ENCODE peak calls at places on chromosomes 13 and 19, in nine cellular contexts. H is Caco-2, K is hepatocyte, S is heart right ventricle, N is uterus, B is ovary, I is Peyer's patch, U is AG04449, D is body of pancreas. A is an unnamed sample.

GRCh38 chr19:379796-380195 is 29.2 kb downstream of the C2CD4C start:
- DNase-seq in H (no peak), K (no peak), S (no peak), N (no peak), B (no peak), I (peak), U (no peak), D (no peak), A (no peak)

GRCh38 chr13:32475403-32475802 is 47.5 kb upstream of the N4BP2L1 start:
- DNase-seq in H (no peak), K (no peak), S (no peak), N (no peak), B (no peak), I (no peak), U (no peak), D (no peak), A (no peak)

GRCh38 chr19:7199613-7200533 is 94.3 kb downstream of the INSR start:
- DNase-seq in H (peak), K (peak), S (no peak), N (no peak), B (no peak), I (no peak), U (no peak), D (peak), A (no peak)

GRCh38 chr19:48992571-48993174 is 436 bp downstream of the GYS1 start:
- DNase-seq in H (no peak), K (no peak), S (no peak), N (no peak), B (peak), I (peak), U (no peak), D (no peak), A (no peak)

GRCh38 chr19:58558623-58559274 is 338 bp upstream of the UBE2M start:
- DNase-seq in H (peak), K (peak), S (peak), N (peak), B (peak), I (peak), U (peak), D (peak), A (peak)

GRCh38 chr19:15283141-15283885 is 49.0 kb downstream of the BRD4 start:
- DNase-seq in H (no peak), K (no peak), S (no peak), N (no peak), B (peak), I (no peak), U (no peak), D (no peak), A (no peak)

GRCh38 chr13:46382224-46382623 is 4.8 kb downstream of the RUBCNL start:
- DNase-seq in H (no peak), K (no peak), S (no peak), N (no peak), B (no peak), I (no peak), U (no peak), D (no peak), A (peak)

GRCh38 chr19:7673995-7674667 is 2.8 kb upstream of the MCEMP1 start:
- DNase-seq in H (peak), K (peak), S (peak), N (peak), B (no peak), I (no peak), U (no peak), D (peak), A (peak)

GRCh38 chr19:50777830-50778303 is 7.6 kb downstream of the GPR32 start:
- DNase-seq in H (no peak), K (no peak), S (no peak), N (no peak), B (no peak), I (no peak), U (no peak), D (no peak), A (no peak)

GRCh38 chr13:109833071-109833470 is 46.7 kb upstream of the IRS2 start:
- DNase-seq in H (no peak), K (no peak), S (no peak), N (no peak), B (no peak), I (no peak), U (no peak), D (no peak), A (no peak)

GRCh38 chr19:4391701-4392543 is 8.4 kb downstream of the SH3GL1 start:
- DNase-seq in H (no peak), K (no peak), S (peak), N (no peak), B (peak), I (no peak), U (no peak), D (no peak), A (no peak)

GRCh38 chr19:3644351-3645066 is 17.9 kb upstream of the CACTIN start:
- DNase-seq in H (no peak), K (no peak), S (no peak), N (no peak), B (no peak), I (no peak), U (no peak), D (no peak), A (no peak)

GRCh38 chr19:50949792-50950320 is 3.0 kb downstream of the KLK5 start:
- DNase-seq in H (no peak), K (no peak), S (no peak), N (no peak), B (no peak), I (no peak), U (no peak), D (no peak), A (no peak)

GRCh38 chr13:28494537-28494860 is 429 bp downstream of the FLT1 start:
- DNase-seq in H (no peak), K (no peak), S (no peak), N (no peak), B (no peak), I (no peak), U (no peak), D (no peak), A (no peak)

GRCh38 chr13:53382008-53382407 is 353.4 kb downstream of the OLFM4 start:
- DNase-seq in H (no peak), K (no peak), S (no peak), N (no peak), B (no peak), I (no peak), U (no peak), D (no peak), A (no peak)

GRCh38 chr19:50652722-50653121 is 3.5 kb downstream of the C19orf81 start:
- DNase-seq in H (no peak), K (no peak), S (no peak), N (no peak), B (no peak), I (no peak), U (no peak), D (no peak), A (no peak)

GRCh38 chr19:14347999-14348889 is 33.0 kb upstream of the ADGRE5 start:
- DNase-seq in H (peak), K (peak), S (peak), N (peak), B (peak), I (peak), U (no peak), D (peak), A (peak)

GRCh38 chr13:37481858-37482227 is 116.7 kb downstream of the POSTN start:
- DNase-seq in H (no peak), K (no peak), S (no peak), N (no peak), B (no peak), I (no peak), U (no peak), D (no peak), A (no peak)

GRCh38 chr13:37023871-37024270 is 23.3 kb downstream of the EXOSC8 start:
- DNase-seq in H (no peak), K (peak), S (no peak), N (no peak), B (no peak), I (no peak), U (no peak), D (no peak), A (no peak)

GRCh38 chr19:6215701-6216235 is 64.0 kb downstream of the MLLT1 start:
- DNase-seq in H (no peak), K (no peak), S (no peak), N (peak), B (no peak), I (no peak), U (no peak), D (no peak), A (no peak)

GRCh38 chr19:52171321-52172169 is at the start of gene ZNF836:
- DNase-seq in H (peak), K (peak), S (peak), N (peak), B (peak), I (peak), U (no peak), D (peak), A (peak)

GRCh38 chr13:30145709-30146367 is 161.5 kb downstream of the KATNAL1 start:
- DNase-seq in H (no peak), K (no peak), S (no peak), N (no peak), B (no peak), I (no peak), U (no peak), D (no peak), A (peak)

GRCh38 chr13:50170447-50171037 is 155.3 kb downstream of the KCNRG start:
- DNase-seq in H (no peak), K (no peak), S (no peak), N (no peak), B (no peak), I (no peak), U (no peak), D (no peak), A (no peak)

GRCh38 chr13:75685239-75685697 is 49.1 kb downstream of the LMO7 start:
- DNase-seq in H (peak), K (no peak), S (no peak), N (no peak), B (no peak), I (no peak), U (peak), D (no peak), A (no peak)

GRCh38 chr19:32138416-32138815 is 207.0 kb upstream of the ZNF507 start:
- DNase-seq in H (no peak), K (no peak), S (no peak), N (no peak), B (no peak), I (no peak), U (no peak), D (no peak), A (no peak)

GRCh38 chr19:46863818-46864629 is 3.2 kb downstream of the ARHGAP35 start:
- DNase-seq in H (no peak), K (no peak), S (no peak), N (no peak), B (no peak), I (no peak), U (no peak), D (peak), A (no peak)

GRCh38 chr13:113074876-113075275 is 30.7 kb upstream of the F7 start:
- DNase-seq in H (no peak), K (no peak), S (peak), N (no peak), B (no peak), I (no peak), U (no peak), D (no peak), A (no peak)

GRCh38 chr13:113073942-113074341 is 31.6 kb upstream of the F7 start:
- DNase-seq in H (no peak), K (no peak), S (peak), N (no peak), B (no peak), I (no peak), U (no peak), D (no peak), A (no peak)

GRCh38 chr13:113076681-113077401 is 28.8 kb upstream of the F7 start:
- DNase-seq in H (no peak), K (no peak), S (no peak), N (no peak), B (no peak), I (no peak), U (no peak), D (no peak), A (no peak)

GRCh38 chr13:113074401-113074800 is 31.2 kb upstream of the F7 start:
- DNase-seq in H (no peak), K (no peak), S (peak), N (no peak), B (no peak), I (no peak), U (no peak), D (no peak), A (no peak)

DNA sequence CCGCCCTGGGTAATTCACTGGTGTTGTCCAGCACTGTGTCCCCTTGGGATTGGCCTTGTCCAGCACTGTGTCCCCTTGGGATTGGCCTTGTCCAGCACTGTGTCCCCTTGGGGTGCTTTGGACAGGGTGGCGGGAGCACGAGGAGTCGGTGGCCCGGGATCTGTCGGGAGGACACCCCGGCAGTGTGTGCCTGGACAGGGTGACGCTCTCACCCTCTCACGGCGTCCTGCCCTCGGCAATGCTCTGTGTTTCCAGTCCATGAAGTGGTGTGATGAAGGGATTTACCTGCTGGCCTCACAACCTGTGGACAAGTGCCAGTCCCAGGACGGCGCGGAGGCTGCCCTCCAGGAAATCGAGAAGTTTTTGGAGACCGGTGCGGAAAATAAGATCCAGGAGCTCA is 29.9 kb upstream of the F7 start:
- DNase-seq in H (no peak), K (no peak), S (no peak), N (no peak), B (no peak), I (no peak), U (no peak), D (no peak), A (no peak)
- H3K4me3 ChIP-seq in H (no peak), K (no peak), S (no peak), N (no peak), B (no peak), I (no peak), U (no peak), D (no peak), A (no peak)

DNA sequence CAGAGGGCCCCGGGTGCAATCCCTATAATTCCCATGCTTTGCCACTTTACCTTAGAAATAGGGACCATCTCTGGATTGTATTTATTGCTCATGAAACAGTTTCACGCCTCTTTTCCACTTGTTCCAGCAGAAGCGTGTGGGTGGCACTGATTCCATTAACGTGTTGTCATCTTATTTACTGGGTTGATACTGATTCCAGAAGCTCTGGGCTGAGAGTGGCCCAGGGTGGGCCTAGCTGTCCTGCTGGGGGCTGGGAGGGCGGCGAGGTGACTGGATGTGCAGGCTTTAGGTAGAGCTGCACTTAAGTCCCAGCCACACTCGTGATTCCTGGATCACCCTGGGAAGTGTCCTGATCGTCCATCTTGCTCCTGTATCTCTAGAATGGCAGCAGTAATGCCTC is 155.0 kb downstream of the TEX29 start:
- DNase-seq in H (no peak), K (no peak), S (no peak), N (no peak), B (no peak), I (no peak), U (no peak), D (no peak), A (no peak)
- TF ChIP-seq CTCF in H (no peak), K (no peak), S (no peak), N (no peak), B (no peak), I (no peak), U (no peak), D (no peak), A (no peak)

DNA sequence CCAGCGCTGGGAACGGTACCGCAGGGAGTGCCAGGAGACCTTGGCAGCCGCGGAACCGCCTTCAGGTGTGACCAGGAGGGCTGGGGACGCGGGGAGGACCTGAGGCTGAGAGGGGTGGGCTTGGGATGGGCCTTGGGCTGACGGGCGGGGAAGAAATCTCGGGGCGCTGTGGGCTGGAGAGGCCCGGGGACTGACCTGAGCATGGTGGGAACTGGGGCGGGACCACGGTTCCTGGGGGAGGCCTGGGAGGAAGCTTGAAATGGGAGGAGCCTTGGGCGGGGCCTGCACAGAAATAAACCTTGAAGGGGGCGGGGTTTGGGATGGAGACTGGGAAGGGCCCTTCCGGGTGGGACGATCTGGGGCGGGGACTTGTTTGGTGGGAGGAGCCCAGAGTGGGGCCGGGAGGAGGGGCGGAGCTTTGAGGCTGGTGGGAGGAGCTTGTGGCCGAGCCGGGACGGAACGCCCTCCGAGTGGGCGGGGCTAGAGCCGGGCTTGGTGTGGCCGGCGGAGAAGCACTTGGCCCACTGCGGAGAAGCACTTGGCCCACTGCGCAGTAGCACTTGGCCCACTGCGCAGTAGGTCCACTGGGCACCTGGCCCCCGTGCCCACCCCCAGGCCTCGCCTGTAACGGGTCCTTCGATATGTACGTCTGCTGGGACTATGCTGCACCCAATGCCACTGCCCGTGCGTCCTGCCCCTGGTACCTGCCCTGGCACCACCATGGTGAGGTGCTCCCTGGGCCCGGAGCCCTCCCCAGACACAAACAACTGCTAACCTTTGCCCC is 2.8 kb downstream of the GIPR start:
- DNase-seq in H (peak), K (peak), S (peak), N (peak), B (peak), I (peak), U (no peak), D (peak), A (peak)
- H3K4me3 ChIP-seq in H (no peak), K (no peak), S (no peak), N (no peak), B (no peak), I (no peak), U (no peak), D (no peak), A (peak)

GRCh38 chr13:23889598-23890224 is 511 bp upstream of the MIPEP start:
- DNase-seq in H (no peak), K (no peak), S (no peak), N (no peak), B (no peak), I (no peak), U (no peak), D (no peak), A (no peak)
- TF ChIP-seq CTCF in H (no peak), K (no peak), S (no peak), N (no peak), B (no peak), I (no peak), U (no peak), D (no peak), A (no peak)

GRCh38 chr19:41714598-41714997 is 6.2 kb downstream of the CEACAM5 start:
- DNase-seq in H (no peak), K (no peak), S (no peak), N (no peak), B (no peak), I (no peak), U (no peak), D (no peak), A (no peak)
- H3K4me3 ChIP-seq in H (no peak), K (no peak), S (no peak), N (no peak), B (no peak), I (no peak), U (no peak), D (no peak), A (no peak)